ENCODE peak calls at places on chromosomes 13 and 19, in five cellular contexts. B, A, C, J and W are unnamed samples.
A peak's percentile ranks its signal among the peaks of the same experiment; 100 is the strongest.

GRCh38 chr13:109274188-109274821 is 512.1 kb downstream of the IRS2 start:
- DNase-seq in B (no peak), A (no peak), C (no peak), J (peak; percentile 94), W (no peak)

GRCh38 chr19:40466219-40467006 is at the start of gene SPTBN4:
- DNase-seq in B (no peak), A (no peak), C (no peak), J (no peak), W (peak; percentile 38)

GRCh38 chr19:33442706-33443105 is 69.2 kb downstream of the CEBPG start:
- DNase-seq in B (no peak), A (no peak), C (no peak), J (no peak), W (no peak)

GRCh38 chr13:83753912-83754624 is 128.2 kb downstream of the SLITRK1 start:
- DNase-seq in B (no peak), A (no peak), C (no peak), J (no peak), W (no peak)

GRCh38 chr13:112105244-112105681 is 38.3 kb downstream of the SOX1 start:
- DNase-seq in B (no peak), A (no peak), C (no peak), J (no peak), W (no peak)

GRCh38 chr13:48505597-48506091 is 27.2 kb downstream of the RCBTB2 start:
- DNase-seq in B (no peak), A (peak; percentile 82), C (no peak), J (no peak), W (no peak)

GRCh38 chr13:81927347-81927746 is 1586.4 kb upstream of the SPRY2 start:
- DNase-seq in B (no peak), A (no peak), C (no peak), J (no peak), W (no peak)

GRCh38 chr13:110525328-110526319 is 35.9 kb downstream of the RAB20 start:
- DNase-seq in B (no peak), A (no peak), C (no peak), J (no peak), W (no peak)

GRCh38 chr19:31283701-31284100 is 65.5 kb downstream of the TSHZ3 start:
- DNase-seq in B (no peak), A (no peak), C (no peak), J (no peak), W (no peak)

GRCh38 chr19:38733493-38734175 is 10.6 kb downstream of the CAPN12 start:
- DNase-seq in B (no peak), A (no peak), C (no peak), J (no peak), W (no peak)

GRCh38 chr13:113650275-113650674 is 7.7 kb downstream of the ATP4B start:
- DNase-seq in B (no peak), A (no peak), C (no peak), J (no peak), W (no peak)

GRCh38 chr19:33416307-33417215 is 43.1 kb downstream of the CEBPG start:
- DNase-seq in B (no peak), A (peak; percentile 42), C (no peak), J (peak; percentile 65), W (peak; percentile 62)

GRCh38 chr13:27038323-27038722 is 133.3 kb downstream of the USP12 start:
- DNase-seq in B (no peak), A (no peak), C (no peak), J (peak; percentile 67), W (no peak)

GRCh38 chr13:99312493-99312883 is 5.3 kb upstream of the GPR183 start:
- DNase-seq in B (no peak), A (peak; percentile 92), C (no peak), J (peak; percentile 100), W (peak; percentile 12)

GRCh38 chr13:113091891-113092775 is 13.5 kb upstream of the F7 start:
- DNase-seq in B (no peak), A (no peak), C (no peak), J (no peak), W (no peak)

GRCh38 chr19:42334697-42335373 is 9.4 kb downstream of the MEGF8 start:
- DNase-seq in B (no peak), A (no peak), C (no peak), J (no peak), W (peak; percentile 77)

GRCh38 chr13:99969934-99970760 is 1.4 kb downstream of the ZIC5 start:
- DNase-seq in B (no peak), A (no peak), C (no peak), J (peak; percentile 26), W (peak; percentile 77)

GRCh38 chr19:7928741-7929701 is 3.1 kb upstream of the CTXN1 start:
- DNase-seq in B (no peak), A (no peak), C (no peak), J (peak; percentile 87), W (no peak)

GRCh38 chr19:3698386-3698950 is 1.8 kb downstream of the PIP5K1C start:
- DNase-seq in B (no peak), A (no peak), C (no peak), J (no peak), W (no peak)

GRCh38 chr19:1274852-1275259 is 474 bp upstream of the FAM174C start:
- DNase-seq in B (no peak), A (peak; percentile 23), C (no peak), J (no peak), W (no peak)

GRCh38 chr13:30735025-30735967 is at the start of gene ALOX5AP:
- DNase-seq in B (no peak), A (peak; percentile 55), C (no peak), J (no peak), W (no peak)

GRCh38 chr19:38068851-38069250 is 155.2 kb downstream of the DPF1 start:
- DNase-seq in B (no peak), A (no peak), C (no peak), J (peak; percentile 27), W (no peak)

GRCh38 chr13:97125051-97125809 is 96.9 kb upstream of the MBNL2 start:
- DNase-seq in B (no peak), A (no peak), C (peak; percentile 95), J (peak; percentile 97), W (no peak)

GRCh38 chr13:107867701-107868661 is 347.4 kb downstream of the LIG4 start:
- DNase-seq in B (no peak), A (peak; percentile 28), C (no peak), J (peak; percentile 17), W (peak; percentile 74)